ENCODE peak calls at places on chromosomes 12 and 14, in seven cellular contexts. R is ovary, E is suprapubic skin, I is sigmoid colon, A is tibial nerve, T is A549, J is transverse colon. X is an unnamed sample.

GRCh38 chr14:58077621-58078020 is 74.4 kb downstream of the ARMH4 start:
- DNase-seq in R (no peak), E (no peak), I (no peak), A (no peak), T (no peak), J (no peak), X (no peak)

GRCh38 chr14:72700338-72701231 is 193.3 kb downstream of the DPF3 start:
- DNase-seq in R (no peak), E (no peak), I (no peak), A (no peak), T (no peak), J (no peak), X (no peak)

GRCh38 chr12:132789099-132789471 is 27.5 kb upstream of the ANKLE2 start:
- DNase-seq in R (no peak), E (no peak), I (no peak), A (no peak), T (no peak), J (no peak), X (no peak)

GRCh38 chr14:68297871-68298468 is 478.4 kb downstream of the RAD51B start:
- DNase-seq in R (no peak), E (no peak), I (no peak), A (no peak), T (peak), J (no peak), X (no peak)

GRCh38 chr12:65632131-65632855 is 192.0 kb upstream of the HMGA2 start:
- DNase-seq in R (no peak), E (no peak), I (no peak), A (no peak), T (no peak), J (no peak), X (no peak)

GRCh38 chr14:58598028-58598850 is 39.5 kb upstream of the DACT1 start:
- DNase-seq in R (no peak), E (no peak), I (no peak), A (no peak), T (no peak), J (no peak), X (no peak)

GRCh38 chr12:126095748-126096510 is 1030.7 kb downstream of the AACS start:
- DNase-seq in R (no peak), E (no peak), I (no peak), A (no peak), T (no peak), J (no peak), X (no peak)

GRCh38 chr12:1540690-1541089 is 53.7 kb downstream of the FBXL14 start:
- DNase-seq in R (no peak), E (no peak), I (no peak), A (no peak), T (no peak), J (no peak), X (no peak)

GRCh38 chr12:19223018-19223417 is 93.5 kb downstream of the PLEKHA5 start:
- DNase-seq in R (no peak), E (no peak), I (no peak), A (no peak), T (peak), J (no peak), X (no peak)

GRCh38 chr12:100142851-100143559 is at the start of gene BLTP3B:
- DNase-seq in R (peak), E (peak), I (peak), A (peak), T (peak), J (peak), X (peak)

GRCh38 chr12:102879144-102879763 is 37.8 kb downstream of the PAH start:
- DNase-seq in R (no peak), E (peak), I (peak), A (peak), T (peak), J (no peak), X (no peak)

GRCh38 chr12:40263616-40264409 is 39.0 kb downstream of the LRRK2 start:
- DNase-seq in R (no peak), E (no peak), I (no peak), A (no peak), T (no peak), J (no peak), X (no peak)

GRCh38 chr12:53481957-53482586 is 17.2 kb downstream of the MAP3K12 start:
- DNase-seq in R (peak), E (no peak), I (peak), A (no peak), T (peak), J (no peak), X (no peak)

GRCh38 chr14:50531595-50532501 is 521 bp downstream of the MAP4K5 start:
- DNase-seq in R (peak), E (peak), I (peak), A (peak), T (peak), J (peak), X (peak)

GRCh38 chr12:50174971-50175715 is 8.0 kb upstream of the CERS5 start:
- DNase-seq in R (no peak), E (no peak), I (no peak), A (peak), T (peak), J (no peak), X (no peak)

GRCh38 chr12:18320036-18320617 is 58.8 kb downstream of the PIK3C2G start:
- DNase-seq in R (no peak), E (no peak), I (no peak), A (no peak), T (peak), J (no peak), X (no peak)

GRCh38 chr14:58832010-58832409 is 194.2 kb downstream of the DACT1 start:
- DNase-seq in R (no peak), E (no peak), I (no peak), A (no peak), T (no peak), J (peak), X (no peak)

GRCh38 chr14:25034803-25035681 is 14.9 kb downstream of the STXBP6 start:
- DNase-seq in R (no peak), E (no peak), I (no peak), A (no peak), T (no peak), J (no peak), X (no peak)

GRCh38 chr14:29301571-29301970 is 535.0 kb downstream of the FOXG1 start:
- DNase-seq in R (no peak), E (no peak), I (no peak), A (no peak), T (no peak), J (no peak), X (no peak)

GRCh38 chr14:92687681-92688433 is 60.6 kb downstream of the LGMN start:
- DNase-seq in R (peak), E (no peak), I (peak), A (no peak), T (no peak), J (no peak), X (peak)

GRCh38 chr14:35877276-35877675 is 51.1 kb downstream of the BRMS1L start:
- DNase-seq in R (no peak), E (no peak), I (no peak), A (no peak), T (peak), J (no peak), X (no peak)

GRCh38 chr14:35215110-35215872 is 76.9 kb upstream of the PSMA6 start:
- DNase-seq in R (no peak), E (no peak), I (no peak), A (peak), T (peak), J (no peak), X (no peak)

GRCh38 chr14:76133103-76133502 is 18.6 kb upstream of the GPATCH2L start:
- DNase-seq in R (no peak), E (no peak), I (no peak), A (no peak), T (peak), J (no peak), X (no peak)

GRCh38 chr14:41873379-41874034 is 266.8 kb downstream of the LRFN5 start:
- DNase-seq in R (no peak), E (no peak), I (no peak), A (no peak), T (no peak), J (no peak), X (no peak)

GRCh38 chr14:27040552-27040951 is 442.7 kb upstream of the NOVA1 start:
- DNase-seq in R (no peak), E (no peak), I (no peak), A (no peak), T (no peak), J (no peak), X (no peak)

GRCh38 chr12:107598906-107599305 is 86.7 kb upstream of the PWP1 start:
- DNase-seq in R (no peak), E (no peak), I (no peak), A (no peak), T (no peak), J (no peak), X (no peak)

GRCh38 chr12:65122661-65123060 is 1.6 kb upstream of the WIF1 start:
- DNase-seq in R (no peak), E (no peak), I (no peak), A (no peak), T (no peak), J (no peak), X (no peak)

GRCh38 chr12:20415013-20415412 is 46.7 kb downstream of the PDE3A start:
- DNase-seq in R (peak), E (no peak), I (no peak), A (no peak), T (no peak), J (no peak), X (no peak)

GRCh38 chr14:56718312-56718711 is 92.0 kb downstream of the OTX2 start:
- DNase-seq in R (no peak), E (no peak), I (no peak), A (no peak), T (no peak), J (no peak), X (no peak)

GRCh38 chr12:19465711-19466110 is 26.4 kb downstream of the AEBP2 start:
- DNase-seq in R (no peak), E (no peak), I (no peak), A (no peak), T (no peak), J (no peak), X (no peak)

GRCh38 chr12:67795235-67795634 is 146.7 kb downstream of the DYRK2 start:
- DNase-seq in R (no peak), E (no peak), I (no peak), A (no peak), T (no peak), J (no peak), X (no peak)

GRCh38 chr14:23930742-23931141 is 22.8 kb upstream of the DHRS4 start:
- DNase-seq in R (no peak), E (no peak), I (no peak), A (no peak), T (no peak), J (no peak), X (no peak)

GRCh38 chr14:36238666-36239363 is 62.3 kb upstream of the PTCSC3 start:
- DNase-seq in R (no peak), E (no peak), I (no peak), A (no peak), T (no peak), J (no peak), X (peak)

GRCh38 chr12:25904442-25904841 is 54.0 kb upstream of the RASSF8 start:
- DNase-seq in R (no peak), E (no peak), I (no peak), A (no peak), T (no peak), J (no peak), X (no peak)

GRCh38 chr14:65487783-65488578 is 75.5 kb downstream of the FUT8 start:
- DNase-seq in R (no peak), E (no peak), I (no peak), A (no peak), T (no peak), J (no peak), X (no peak)

GRCh38 chr14:22781606-22782000 is 15.1 kb downstream of the OXA1L start:
- DNase-seq in R (no peak), E (no peak), I (no peak), A (no peak), T (no peak), J (no peak), X (no peak)

GRCh38 chr12:80655751-80656150 is 51.7 kb upstream of the MYF6 start:
- DNase-seq in R (no peak), E (no peak), I (no peak), A (no peak), T (no peak), J (no peak), X (no peak)

GRCh38 chr12:67271976-67272375 is 2.8 kb downstream of the CAND1 start:
- DNase-seq in R (no peak), E (no peak), I (no peak), A (no peak), T (no peak), J (no peak), X (no peak)

GRCh38 chr12:116759783-116760581 is 21.9 kb downstream of the RNFT2 start:
- DNase-seq in R (peak), E (no peak), I (peak), A (no peak), T (peak), J (peak), X (no peak)

GRCh38 chr12:124635316-124635715 is 67.9 kb upstream of the NCOR2 start:
- DNase-seq in R (no peak), E (no peak), I (no peak), A (no peak), T (no peak), J (no peak), X (no peak)

GRCh38 chr12:124633954-124634352 is 66.5 kb upstream of the NCOR2 start:
- DNase-seq in R (no peak), E (no peak), I (no peak), A (no peak), T (no peak), J (no peak), X (no peak)

GRCh38 chr12:124637163-124637562 is 69.8 kb upstream of the NCOR2 start:
- DNase-seq in R (no peak), E (no peak), I (no peak), A (no peak), T (no peak), J (no peak), X (no peak)

GRCh38 chr12:124637586-124637985 is 70.2 kb upstream of the NCOR2 start:
- DNase-seq in R (no peak), E (no peak), I (no peak), A (no peak), T (no peak), J (no peak), X (no peak)

DNA sequence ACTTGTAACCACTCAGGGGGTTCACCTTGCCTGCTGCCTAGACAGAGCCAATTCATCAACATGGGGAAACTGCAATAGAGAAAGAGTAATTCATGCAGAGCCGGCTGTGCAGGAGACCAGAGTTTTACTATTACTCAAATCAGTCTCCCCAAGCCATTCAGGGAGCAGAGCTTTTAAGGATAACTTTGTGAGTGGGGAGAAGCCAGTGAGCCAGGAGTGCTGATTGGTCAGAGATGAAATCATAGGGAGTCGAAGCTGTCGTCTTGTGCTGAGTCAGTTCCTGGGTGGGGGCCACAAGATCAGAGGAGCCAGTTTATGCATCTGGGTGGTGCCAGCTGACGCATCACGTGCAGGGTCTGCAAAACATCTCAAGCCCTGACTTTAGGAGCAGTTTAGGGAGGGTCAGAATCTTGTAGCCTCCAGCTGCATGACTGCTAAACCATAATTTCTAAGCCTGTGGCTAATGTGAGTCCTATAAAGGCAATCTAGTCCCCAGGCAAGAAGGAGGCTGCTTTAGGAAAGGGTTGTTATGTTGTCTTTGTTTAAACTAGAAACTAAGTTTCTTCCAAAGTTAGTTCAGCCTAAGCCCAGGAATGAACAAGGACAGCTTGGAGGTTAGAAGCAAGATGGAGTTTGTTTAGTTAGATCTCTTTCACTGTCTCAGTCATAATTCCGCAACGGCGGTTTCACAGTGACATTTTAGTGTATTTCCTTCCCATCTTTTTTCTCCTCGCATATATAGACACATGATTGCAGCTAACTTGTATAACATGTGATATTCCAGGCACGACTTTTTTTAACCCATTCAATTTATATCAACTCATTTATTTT is 68.9 kb upstream of the NCOR2 start:
- DNase-seq in R (no peak), E (no peak), I (peak), A (no peak), T (peak), J (peak), X (no peak)
- TF ChIP-seq EP300 in R (no peak), E (no peak), I (no peak), A (no peak), T (no peak), J (no peak), X (no peak)

DNA sequence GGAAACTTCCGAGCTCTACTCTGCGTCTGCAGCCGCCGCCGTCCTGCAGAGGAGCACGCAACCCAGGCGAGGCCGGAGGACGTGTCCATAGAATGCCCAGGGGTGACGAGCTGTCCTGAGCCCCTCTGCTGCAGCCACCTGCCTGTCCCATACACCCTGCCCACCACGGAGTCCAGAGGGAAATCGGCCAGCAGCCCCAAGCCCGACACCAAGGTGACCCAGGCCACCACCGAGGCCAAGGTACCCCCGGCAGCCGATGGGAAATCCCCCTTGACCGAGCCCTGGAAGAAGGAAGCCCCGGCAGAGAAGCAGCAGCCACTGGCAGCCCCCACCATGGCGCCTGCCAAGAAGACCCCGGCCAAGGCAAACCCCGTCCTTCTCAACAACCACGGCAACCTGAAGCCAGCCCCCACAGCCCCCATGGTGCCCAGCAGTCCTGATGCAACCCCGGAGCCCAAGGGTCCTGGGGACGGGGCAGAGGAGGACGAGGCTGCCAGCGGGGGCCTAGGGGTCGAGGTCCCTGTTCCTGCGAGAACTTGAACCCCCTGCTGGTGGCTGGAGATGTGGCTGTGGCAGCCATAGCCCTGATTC is 128.7 kb upstream of the C14orf180 start:
- DNase-seq in R (no peak), E (peak), I (peak), A (no peak), T (no peak), J (no peak), X (peak)
- H3K27ac ChIP-seq in R (no peak), E (no peak), I (no peak), A (no peak), T (no peak), J (no peak), X (no peak)

DNA sequence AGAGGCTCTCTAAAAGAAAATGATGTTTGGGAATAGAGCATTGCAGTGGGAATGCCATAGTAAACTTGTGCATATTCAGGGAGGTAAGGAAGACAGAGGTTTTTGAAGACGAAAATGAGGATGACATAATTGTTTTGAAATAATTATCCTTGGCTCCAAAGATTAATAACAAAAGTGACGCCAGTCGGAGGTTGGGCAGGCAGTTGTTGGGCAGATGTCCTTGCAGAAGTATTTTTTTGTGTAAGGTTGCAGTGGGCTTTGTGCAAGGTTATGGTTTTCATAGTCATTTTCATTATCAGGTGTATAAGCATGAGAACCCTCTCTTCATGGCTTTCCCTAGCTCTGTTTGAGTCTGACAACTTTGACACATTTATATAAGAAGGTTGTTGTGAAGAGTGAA is 35.3 kb downstream of the METAP2 start:
- DNase-seq in R (no peak), E (no peak), I (no peak), A (no peak), T (no peak), J (no peak), X (no peak)
- TF ChIP-seq POLR2A in R (no peak), E (no peak), I (no peak), A (no peak), T (no peak), J (no peak), X (no peak)

DNA sequence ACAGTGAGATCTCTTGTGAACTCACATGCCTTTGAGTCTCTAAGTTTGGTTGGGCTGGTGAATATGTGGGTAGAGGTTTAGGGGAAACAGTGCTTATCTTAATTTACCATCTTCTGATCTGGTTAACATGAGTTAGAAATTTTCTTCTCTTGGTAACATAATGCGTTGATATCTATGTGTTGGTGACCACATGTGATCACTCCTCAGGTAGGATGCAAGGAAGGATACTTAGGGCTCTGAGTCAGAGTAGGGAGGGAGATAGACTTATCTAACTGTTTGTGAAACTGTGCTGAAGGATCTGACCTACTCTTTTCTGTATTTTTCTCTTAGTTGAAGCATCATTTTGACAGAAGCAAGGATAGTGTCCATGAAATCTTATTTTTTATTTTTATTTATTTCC is 23.1 kb downstream of the FAM234B start:
- DNase-seq in R (no peak), E (no peak), I (no peak), A (no peak), T (no peak), J (no peak), X (no peak)
- TF ChIP-seq EP300 in R (no peak), E (no peak), I (no peak), A (no peak), T (no peak), J (no peak), X (no peak)

X was measured in upper lobe of left lung.